ENCODE peak calls at places on chromosomes 16 and 17, in five cellular contexts. T is astrocyte of the cerebellum, Q is esophagus squamous epithelium, U is sigmoid colon, Z is nephron progenitor cell. V is an unnamed sample.

GRCh38 chr17:19533718-19534561 is at the start of gene SLC47A1:
- DNase-seq in Q (no peak), T (no peak), U (no peak), Z (peak), V (no peak)

GRCh38 chr17:16900288-16900882 is 71.5 kb downstream of the TNFRSF13B start:
- DNase-seq in U (no peak), T (no peak), Q (no peak), Z (no peak), V (no peak)

GRCh38 chr17:2398655-2399571 is 1.9 kb downstream of the MNT start:
- DNase-seq in Z (no peak), U (peak), Q (no peak), T (no peak), V (no peak)

GRCh38 chr17:44736551-44737240 is 22.1 kb upstream of the ADAM11 start:
- DNase-seq in Z (no peak), T (no peak), U (no peak), Q (no peak), V (no peak)

GRCh38 chr17:1720856-1721386 is 3.6 kb upstream of the WDR81 start:
- DNase-seq in U (peak), Z (peak), T (no peak), Q (no peak), V (no peak)

GRCh38 chr17:3762922-3763776 is 37.8 kb downstream of the ITGAE start:
- DNase-seq in U (no peak), T (no peak), Z (no peak), Q (no peak), V (no peak)

GRCh38 chr16:2980227-2981176 is at the start of gene PKMYT1:
- DNase-seq in U (peak), Z (peak), Q (no peak), T (peak), V (no peak)

GRCh38 chr17:2170023-2170422 is 115.1 kb downstream of the HIC1 start:
- DNase-seq in T (no peak), Z (no peak), U (peak), Q (no peak), V (no peak)

GRCh38 chr16:19330801-19331484 is 45.4 kb downstream of the CLEC19A start:
- DNase-seq in Z (no peak), Q (no peak), T (peak), U (no peak), V (no peak)

GRCh38 chr16:67158637-67159600 is 790 bp downstream of the TRADD start:
- DNase-seq in Z (no peak), U (no peak), T (no peak), Q (no peak), V (no peak)

GRCh38 chr17:8019665-8020064 is 17.2 kb downstream of the GUCY2D start:
- DNase-seq in U (peak), Z (no peak), Q (no peak), T (no peak), V (no peak)

GRCh38 chr16:69039333-69039941 is 66.0 kb upstream of the HAS3 start:
- DNase-seq in U (peak), Z (no peak), T (no peak), Q (no peak), V (no peak)

GRCh38 chr17:70373369-70373768 is 204.0 kb downstream of the KCNJ2 start:
- DNase-seq in U (no peak), Q (no peak), T (no peak), Z (no peak), V (no peak)

GRCh38 chr17:7327056-7327455 is 2.1 kb downstream of the NEURL4 start:
- DNase-seq in Q (no peak), T (no peak), U (no peak), Z (no peak), V (no peak)

GRCh38 chr17:69523252-69523861 is 108.9 kb downstream of the MAP2K6 start:
- DNase-seq in U (no peak), Z (peak), T (peak), Q (no peak), V (no peak)

GRCh38 chr17:40469805-40470675 is 26.8 kb downstream of the IGFBP4 start:
- DNase-seq in T (no peak), U (no peak), Q (no peak), Z (no peak), V (no peak)

GRCh38 chr17:47119746-47120520 is 69.2 kb downstream of the CDC27 start:
- DNase-seq in Q (no peak), T (peak), U (no peak), Z (no peak), V (no peak)

GRCh38 chr17:29591737-29592624 is 951 bp upstream of the ANKRD13B start:
- DNase-seq in U (peak), Z (peak), T (no peak), Q (no peak), V (no peak)

GRCh38 chr16:626787-627457 is 3.9 kb upstream of the WFIKKN1 start:
- DNase-seq in Z (no peak), U (peak), T (peak), Q (no peak), V (peak)

GRCh38 chr16:47965439-47965838 is 190.4 kb downstream of the ABCC12 start:
- DNase-seq in Z (no peak), Q (no peak), U (no peak), T (no peak), V (no peak)

GRCh38 chr16:58492735-58493134 is 7.2 kb upstream of the NDRG4 start:
- DNase-seq in T (no peak), Q (no peak), Z (no peak), U (no peak), V (no peak)

DNA sequence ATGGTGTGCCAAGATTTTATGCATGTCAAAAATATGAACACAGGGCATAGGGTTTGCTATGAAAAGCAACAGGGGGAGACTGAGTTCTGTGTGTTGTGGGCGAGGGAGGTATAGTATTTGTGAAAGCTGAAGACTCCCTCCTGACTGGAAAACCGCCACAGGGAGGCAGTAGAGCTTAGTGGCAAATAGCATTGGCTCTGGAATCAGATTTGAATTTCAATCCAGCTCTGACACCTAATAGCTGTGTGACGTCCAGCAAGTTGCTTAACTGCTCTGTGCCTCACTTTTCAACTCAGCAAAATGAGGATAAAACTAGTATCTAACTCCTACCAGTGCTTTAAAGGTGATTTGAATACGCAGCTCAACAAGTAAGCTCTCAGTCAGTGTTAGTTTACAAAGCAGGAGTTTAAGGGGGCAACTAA is 22.0 kb downstream of the KPNA2 start:
- DNase-seq in Z (no peak), U (no peak), Q (no peak), T (no peak), V (no peak)
- TF ChIP-seq CTCF in Z (no peak), U (no peak), Q (peak), T (peak), V (peak)

DNA sequence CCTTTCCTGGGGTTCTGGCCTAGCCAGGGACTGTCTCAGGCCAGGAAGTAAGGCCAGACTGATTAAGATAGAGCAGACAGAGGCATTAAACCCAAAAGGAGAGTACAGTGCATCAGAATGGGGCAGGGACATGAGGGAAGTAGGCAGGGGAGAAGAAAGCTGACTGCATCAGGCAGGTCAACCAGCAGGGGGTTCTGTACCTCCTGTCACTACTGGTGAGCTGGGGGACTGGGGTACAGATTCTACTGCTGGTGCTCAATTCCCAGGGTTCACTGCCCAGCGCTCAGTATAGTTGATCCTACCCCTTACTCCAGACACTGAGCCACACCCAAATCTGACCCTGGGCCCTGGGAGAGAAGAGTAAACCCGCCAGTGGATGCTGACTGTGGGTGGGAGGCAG is 12.9 kb upstream of the MTMR4 start:
- DNase-seq in U (no peak), T (no peak), Q (no peak), Z (no peak), V (no peak)
- TF ChIP-seq CTCF in U (no peak), T (peak), Q (no peak), Z (no peak), V (peak)

GRCh38 chr17:28097254-28097653 is 54.8 kb downstream of the NLK start:
- DNase-seq in Q (no peak), U (no peak), T (no peak), Z (no peak), V (no peak)
- TF ChIP-seq CTCF in Q (no peak), U (no peak), T (no peak), Z (no peak), V (no peak)

DNA sequence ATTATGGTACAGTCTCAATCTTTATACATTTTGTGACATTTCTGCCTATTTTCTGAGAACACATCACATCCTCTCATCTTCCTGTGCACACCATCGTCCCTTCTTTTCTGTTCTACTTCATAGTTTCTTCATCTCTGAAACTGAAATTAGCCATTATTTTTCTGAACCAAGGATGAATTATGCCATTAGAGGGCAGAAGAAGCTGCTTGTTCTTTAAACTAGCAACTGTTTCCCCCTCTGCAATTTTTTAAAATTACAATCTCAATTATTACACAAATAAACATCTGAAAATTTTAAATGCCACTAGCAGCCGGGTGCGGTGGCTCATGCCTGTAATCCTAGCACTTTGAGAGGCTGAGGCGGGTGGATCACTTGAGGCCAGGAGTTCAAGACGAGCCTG is 41.3 kb downstream of the RBBP6 start:
- DNase-seq in U (no peak), T (peak), Q (no peak), Z (no peak), V (peak)
- TF ChIP-seq CTCF in U (no peak), T (peak), Q (no peak), Z (no peak), V (peak)

GRCh38 chr16:8863594-8864424 is 5.0 kb downstream of the CARHSP1 start:
- DNase-seq in Q (no peak), U (no peak), T (no peak), Z (peak), V (no peak)

GRCh38 chr16:8859913-8860881 is 8.6 kb downstream of the CARHSP1 start:
- DNase-seq in Q (no peak), U (peak), T (peak), Z (no peak), V (no peak)

GRCh38 chr16:8862309-8863130 is 6.3 kb downstream of the CARHSP1 start:
- DNase-seq in T (no peak), Q (no peak), U (no peak), Z (no peak), V (no peak)

GRCh38 chr16:8858994-8859912 is 9.6 kb downstream of the CARHSP1 start:
- DNase-seq in U (peak), T (no peak), Q (no peak), Z (no peak), V (no peak)

GRCh38 chr16:8861563-8862308 is 7.1 kb downstream of the CARHSP1 start:
- DNase-seq in T (no peak), Z (no peak), Q (no peak), U (peak), V (no peak)
- TF ChIP-seq CTCF in T (no peak), Z (no peak), Q (no peak), U (no peak), V (no peak)

GRCh38 chr17:78804777-78805176 is 22.7 kb upstream of the CYTH1 start:
- DNase-seq in T (no peak), Q (no peak), Z (no peak), U (no peak), V (no peak)

GRCh38 chr17:78812849-78813248 is 27.8 kb downstream of the USP36 start:
- DNase-seq in U (no peak), T (no peak), Q (no peak), Z (no peak), V (no peak)

GRCh38 chr17:78806451-78806850 is 24.4 kb upstream of the CYTH1 start:
- DNase-seq in Q (no peak), T (no peak), U (no peak), Z (no peak), V (no peak)

GRCh38 chr17:78805301-78805700 is 23.2 kb upstream of the CYTH1 start:
- DNase-seq in T (no peak), Z (no peak), Q (no peak), U (no peak), V (no peak)

GRCh38 chr17:78808106-78808635 is 26.1 kb upstream of the CYTH1 start:
- DNase-seq in Q (no peak), Z (no peak), T (no peak), U (no peak), V (no peak)
- TF ChIP-seq CTCF in Q (no peak), Z (no peak), T (no peak), U (no peak), V (no peak)

V was measured in AG04449.